ENCODE peak calls at places on chromosomes 7 and 10, in eight cellular contexts. One of them, this sample, is unnamed.

GRCh38 chr10:129501652-129502436 is 34.8 kb downstream of the MGMT start:
- DNase-seq in epithelial cell of esophagus: peak; percentile 52
- DNase-seq in activated B cell treated with CpG ODN at 0.5 μM for 24 hours: no peak
- DNase-seq in fibroblast of pulmonary artery: no peak
- DNase-seq in colonic mucosa: no peak
- DNase-seq in lung: no peak
- DNase-seq in Peyer's patch: no peak
- DNase-seq in BJ: no peak
- DNase-seq in this sample: no peak

GRCh38 chr7:143492043-143492471 is 14.4 kb downstream of the TAS2R41 start:
- DNase-seq in lung: no peak
- DNase-seq in fibroblast of pulmonary artery: peak; percentile 75
- DNase-seq in activated B cell treated with CpG ODN at 0.5 μM for 24 hours: no peak
- DNase-seq in epithelial cell of esophagus: peak; percentile 82
- DNase-seq in BJ: peak; percentile 76
- DNase-seq in colonic mucosa: no peak
- DNase-seq in Peyer's patch: no peak
- DNase-seq in this sample: no peak

GRCh38 chr10:36163827-36164226 is 521.7 kb upstream of the FZD8 start:
- DNase-seq in BJ: no peak
- DNase-seq in activated B cell treated with CpG ODN at 0.5 μM for 24 hours: no peak
- DNase-seq in epithelial cell of esophagus: no peak
- DNase-seq in fibroblast of pulmonary artery: peak; percentile 41
- DNase-seq in colonic mucosa: no peak
- DNase-seq in Peyer's patch: no peak
- DNase-seq in lung: no peak
- DNase-seq in this sample: no peak

GRCh38 chr7:77759294-77759889 is 38.8 kb downstream of the TMEM60 start:
- DNase-seq in BJ: no peak
- DNase-seq in fibroblast of pulmonary artery: peak; percentile 87
- DNase-seq in activated B cell treated with CpG ODN at 0.5 μM for 24 hours: no peak
- DNase-seq in colonic mucosa: peak; percentile 85
- DNase-seq in Peyer's patch: peak; percentile 87
- DNase-seq in lung: peak; percentile 64
- DNase-seq in epithelial cell of esophagus: peak; percentile 73
- DNase-seq in this sample: peak; percentile 62

GRCh38 chr10:60606343-60607080 is 171.8 kb upstream of the CDK1 start:
- DNase-seq in colonic mucosa: no peak
- DNase-seq in epithelial cell of esophagus: peak; percentile 93
- DNase-seq in activated B cell treated with CpG ODN at 0.5 μM for 24 hours: no peak
- DNase-seq in lung: no peak
- DNase-seq in Peyer's patch: no peak
- DNase-seq in BJ: no peak
- DNase-seq in fibroblast of pulmonary artery: peak; percentile 95
- DNase-seq in this sample: no peak

GRCh38 chr7:42883950-42884349 is 27.9 kb downstream of the C7orf25 start:
- DNase-seq in activated B cell treated with CpG ODN at 0.5 μM for 24 hours: peak; percentile 25
- DNase-seq in epithelial cell of esophagus: peak; percentile 95
- DNase-seq in Peyer's patch: no peak
- DNase-seq in lung: peak; percentile 59
- DNase-seq in colonic mucosa: no peak
- DNase-seq in fibroblast of pulmonary artery: peak; percentile 62
- DNase-seq in BJ: no peak
- DNase-seq in this sample: no peak

GRCh38 chr10:112225771-112226438 is 42.3 kb upstream of the GPAM start:
- DNase-seq in BJ: no peak
- DNase-seq in Peyer's patch: no peak
- DNase-seq in epithelial cell of esophagus: no peak
- DNase-seq in lung: no peak
- DNase-seq in fibroblast of pulmonary artery: no peak
- DNase-seq in colonic mucosa: no peak
- DNase-seq in activated B cell treated with CpG ODN at 0.5 μM for 24 hours: no peak
- DNase-seq in this sample: no peak

GRCh38 chr7:138247568-138248328 is 171.5 kb downstream of the AKR1D1 start:
- DNase-seq in activated B cell treated with CpG ODN at 0.5 μM for 24 hours: no peak
- DNase-seq in BJ: no peak
- DNase-seq in Peyer's patch: no peak
- DNase-seq in epithelial cell of esophagus: no peak
- DNase-seq in colonic mucosa: no peak
- DNase-seq in fibroblast of pulmonary artery: peak; percentile 89
- DNase-seq in lung: no peak
- DNase-seq in this sample: no peak

GRCh38 chr7:47488205-47488968 is 93.5 kb downstream of the TNS3 start:
- DNase-seq in lung: no peak
- DNase-seq in epithelial cell of esophagus: no peak
- DNase-seq in BJ: no peak
- DNase-seq in activated B cell treated with CpG ODN at 0.5 μM for 24 hours: no peak
- DNase-seq in fibroblast of pulmonary artery: no peak
- DNase-seq in colonic mucosa: no peak
- DNase-seq in Peyer's patch: no peak
- DNase-seq in this sample: no peak
- TF ChIP-seq CTCF in lung: no peak
- TF ChIP-seq CTCF in epithelial cell of esophagus: no peak
- TF ChIP-seq CTCF in BJ: no peak
- TF ChIP-seq CTCF in activated B cell treated with CpG ODN at 0.5 μM for 24 hours: no peak
- TF ChIP-seq CTCF in fibroblast of pulmonary artery: no peak
- TF ChIP-seq CTCF in colonic mucosa: no peak
- TF ChIP-seq CTCF in Peyer's patch: no peak
- TF ChIP-seq CTCF in this sample: no peak

GRCh38 chr7:93862651-93863050 is 27.9 kb downstream of the TFPI2 start:
- DNase-seq in fibroblast of pulmonary artery: no peak
- DNase-seq in colonic mucosa: no peak
- DNase-seq in BJ: no peak
- DNase-seq in Peyer's patch: no peak
- DNase-seq in epithelial cell of esophagus: peak; percentile 92
- DNase-seq in activated B cell treated with CpG ODN at 0.5 μM for 24 hours: no peak
- DNase-seq in lung: no peak
- DNase-seq in this sample: no peak

GRCh38 chr7:93856319-93856718 is 34.2 kb downstream of the TFPI2 start:
- DNase-seq in Peyer's patch: no peak
- DNase-seq in colonic mucosa: no peak
- DNase-seq in activated B cell treated with CpG ODN at 0.5 μM for 24 hours: no peak
- DNase-seq in BJ: no peak
- DNase-seq in fibroblast of pulmonary artery: peak; percentile 6
- DNase-seq in epithelial cell of esophagus: peak; percentile 72
- DNase-seq in lung: no peak
- DNase-seq in this sample: no peak

GRCh38 chr7:93858857-93859256 is 31.7 kb downstream of the TFPI2 start:
- DNase-seq in epithelial cell of esophagus: no peak
- DNase-seq in activated B cell treated with CpG ODN at 0.5 μM for 24 hours: no peak
- DNase-seq in BJ: no peak
- DNase-seq in fibroblast of pulmonary artery: no peak
- DNase-seq in colonic mucosa: no peak
- DNase-seq in lung: no peak
- DNase-seq in Peyer's patch: no peak
- DNase-seq in this sample: no peak

GRCh38 chr7:93860261-93860660 is 30.3 kb downstream of the TFPI2 start:
- DNase-seq in lung: no peak
- DNase-seq in fibroblast of pulmonary artery: no peak
- DNase-seq in epithelial cell of esophagus: peak; percentile 90
- DNase-seq in activated B cell treated with CpG ODN at 0.5 μM for 24 hours: no peak
- DNase-seq in Peyer's patch: no peak
- DNase-seq in BJ: no peak
- DNase-seq in colonic mucosa: no peak
- DNase-seq in this sample: no peak

DNA sequence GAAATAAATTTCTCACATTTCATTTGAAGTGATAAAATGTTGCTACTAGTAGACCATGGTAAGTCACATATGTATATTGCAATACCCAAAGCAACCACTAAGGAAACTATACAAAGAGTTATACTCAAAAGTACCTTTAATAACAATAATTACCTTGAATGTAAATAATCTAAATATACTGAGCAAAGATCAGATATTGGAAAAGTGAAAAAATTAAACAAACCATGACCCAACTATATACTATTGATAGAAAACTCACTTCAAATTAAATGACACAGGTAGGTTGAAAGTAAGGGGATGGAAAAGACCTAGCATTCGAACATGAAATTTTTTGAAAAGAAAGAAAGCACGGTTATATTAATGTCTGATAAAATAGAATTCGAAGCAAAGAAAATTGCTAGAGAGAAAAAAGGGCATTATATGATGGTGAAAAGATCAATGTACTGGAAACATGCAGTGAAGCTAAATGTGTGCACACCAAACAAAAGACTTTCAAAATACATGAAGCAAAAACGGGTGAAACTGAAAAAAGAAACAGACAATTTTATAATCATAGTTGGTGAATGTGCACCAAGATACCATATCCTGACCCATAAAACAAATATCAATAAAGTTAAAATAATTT is 29.1 kb downstream of the TFPI2 start:
- DNase-seq in lung: no peak
- DNase-seq in fibroblast of pulmonary artery: no peak
- DNase-seq in BJ: no peak
- DNase-seq in Peyer's patch: no peak
- DNase-seq in activated B cell treated with CpG ODN at 0.5 μM for 24 hours: no peak
- DNase-seq in colonic mucosa: no peak
- DNase-seq in epithelial cell of esophagus: no peak
- DNase-seq in this sample: no peak
- TF ChIP-seq CTCF in lung: no peak
- TF ChIP-seq CTCF in fibroblast of pulmonary artery: peak; percentile 18
- TF ChIP-seq CTCF in BJ: peak; percentile 15
- TF ChIP-seq CTCF in Peyer's patch: peak; percentile 15
- TF ChIP-seq CTCF in activated B cell treated with CpG ODN at 0.5 μM for 24 hours: no peak
- TF ChIP-seq CTCF in colonic mucosa: peak; percentile 21
- TF ChIP-seq CTCF in epithelial cell of esophagus: peak; percentile 6
- TF ChIP-seq CTCF in this sample: peak; percentile 70

GRCh38 chr10:88728107-88728763 is 22.2 kb downstream of the LIPK start:
- DNase-seq in colonic mucosa: peak; percentile 27
- DNase-seq in fibroblast of pulmonary artery: peak; percentile 5
- DNase-seq in lung: no peak
- DNase-seq in Peyer's patch: no peak
- DNase-seq in epithelial cell of esophagus: peak; percentile 22
- DNase-seq in BJ: no peak
- DNase-seq in activated B cell treated with CpG ODN at 0.5 μM for 24 hours: no peak
- DNase-seq in this sample: no peak
- TF ChIP-seq CTCF in colonic mucosa: no peak
- TF ChIP-seq CTCF in fibroblast of pulmonary artery: peak; percentile 27
- TF ChIP-seq CTCF in lung: no peak
- TF ChIP-seq CTCF in Peyer's patch: no peak
- TF ChIP-seq CTCF in epithelial cell of esophagus: peak; percentile 28
- TF ChIP-seq CTCF in BJ: peak; percentile 31
- TF ChIP-seq CTCF in activated B cell treated with CpG ODN at 0.5 μM for 24 hours: no peak
- TF ChIP-seq CTCF in this sample: no peak

GRCh38 chr10:6782378-6782777 is 202.3 kb upstream of the PRKCQ start:
- DNase-seq in BJ: no peak
- DNase-seq in fibroblast of pulmonary artery: no peak
- DNase-seq in colonic mucosa: no peak
- DNase-seq in lung: no peak
- DNase-seq in activated B cell treated with CpG ODN at 0.5 μM for 24 hours: no peak
- DNase-seq in epithelial cell of esophagus: no peak
- DNase-seq in Peyer's patch: no peak
- DNase-seq in this sample: no peak
- TF ChIP-seq CTCF in BJ: no peak
- TF ChIP-seq CTCF in fibroblast of pulmonary artery: no peak
- TF ChIP-seq CTCF in colonic mucosa: no peak
- TF ChIP-seq CTCF in lung: no peak
- TF ChIP-seq CTCF in activated B cell treated with CpG ODN at 0.5 μM for 24 hours: no peak
- TF ChIP-seq CTCF in epithelial cell of esophagus: no peak
- TF ChIP-seq CTCF in Peyer's patch: no peak
- TF ChIP-seq CTCF in this sample: no peak

GRCh38 chr7:46696741-46697140 is 775.7 kb upstream of the IGFBP3 start:
- DNase-seq in activated B cell treated with CpG ODN at 0.5 μM for 24 hours: no peak
- DNase-seq in colonic mucosa: no peak
- DNase-seq in Peyer's patch: no peak
- DNase-seq in epithelial cell of esophagus: no peak
- DNase-seq in BJ: no peak
- DNase-seq in lung: no peak
- DNase-seq in fibroblast of pulmonary artery: no peak
- DNase-seq in this sample: no peak

GRCh38 chr7:46694058-46694457 is 773.0 kb upstream of the IGFBP3 start:
- DNase-seq in fibroblast of pulmonary artery: no peak
- DNase-seq in lung: no peak
- DNase-seq in activated B cell treated with CpG ODN at 0.5 μM for 24 hours: no peak
- DNase-seq in Peyer's patch: no peak
- DNase-seq in colonic mucosa: no peak
- DNase-seq in BJ: no peak
- DNase-seq in epithelial cell of esophagus: no peak
- DNase-seq in this sample: no peak

DNA sequence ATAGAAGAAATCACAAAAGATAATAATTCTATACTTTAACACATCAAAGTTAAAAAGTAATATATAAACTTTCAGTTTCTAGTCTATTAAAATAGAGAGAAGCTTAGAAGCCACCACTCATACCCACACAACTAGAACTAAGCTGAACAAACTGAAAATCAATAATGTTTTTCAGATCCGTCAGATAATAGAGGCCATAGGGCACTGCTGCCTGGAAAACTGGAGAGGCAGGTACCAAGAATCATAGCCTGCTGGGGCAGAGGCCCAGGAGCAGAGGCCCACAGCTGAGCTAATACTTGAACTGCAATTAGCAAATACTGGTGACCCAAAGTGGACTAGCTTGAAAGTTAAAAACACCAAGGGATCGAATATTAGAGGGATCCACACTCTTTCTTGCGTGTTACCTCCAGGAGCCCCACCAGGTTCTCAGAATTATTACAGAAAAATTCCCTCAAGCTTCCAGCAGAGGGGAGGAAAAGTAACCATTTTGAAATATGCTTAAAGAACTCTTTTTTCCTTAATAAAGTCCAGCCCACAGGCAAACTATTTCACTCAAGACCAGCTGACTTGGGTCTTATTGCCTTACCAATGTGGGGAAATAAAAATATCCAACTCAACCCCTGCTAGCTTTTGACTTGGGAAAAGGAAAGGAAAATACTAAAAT is 774.1 kb upstream of the IGFBP3 start:
- DNase-seq in activated B cell treated with CpG ODN at 0.5 μM for 24 hours: no peak
- DNase-seq in colonic mucosa: no peak
- DNase-seq in Peyer's patch: no peak
- DNase-seq in epithelial cell of esophagus: no peak
- DNase-seq in lung: no peak
- DNase-seq in fibroblast of pulmonary artery: no peak
- DNase-seq in BJ: no peak
- DNase-seq in this sample: no peak
- TF ChIP-seq CTCF in activated B cell treated with CpG ODN at 0.5 μM for 24 hours: no peak
- TF ChIP-seq CTCF in colonic mucosa: no peak
- TF ChIP-seq CTCF in Peyer's patch: no peak
- TF ChIP-seq CTCF in epithelial cell of esophagus: no peak
- TF ChIP-seq CTCF in lung: no peak
- TF ChIP-seq CTCF in fibroblast of pulmonary artery: peak; percentile 17
- TF ChIP-seq CTCF in BJ: peak; percentile 13
- TF ChIP-seq CTCF in this sample: no peak

GRCh38 chr7:47333131-47333887 is 248.6 kb downstream of the TNS3 start:
- DNase-seq in Peyer's patch: no peak
- DNase-seq in BJ: no peak
- DNase-seq in activated B cell treated with CpG ODN at 0.5 μM for 24 hours: no peak
- DNase-seq in fibroblast of pulmonary artery: no peak
- DNase-seq in epithelial cell of esophagus: peak; percentile 19
- DNase-seq in colonic mucosa: no peak
- DNase-seq in lung: no peak
- DNase-seq in this sample: no peak
- TF ChIP-seq CTCF in Peyer's patch: no peak
- TF ChIP-seq CTCF in BJ: no peak
- TF ChIP-seq CTCF in activated B cell treated with CpG ODN at 0.5 μM for 24 hours: no peak
- TF ChIP-seq CTCF in fibroblast of pulmonary artery: no peak
- TF ChIP-seq CTCF in epithelial cell of esophagus: no peak
- TF ChIP-seq CTCF in colonic mucosa: no peak
- TF ChIP-seq CTCF in lung: no peak
- TF ChIP-seq CTCF in this sample: no peak